ENCODE peak calls at places on chromosomes 4 and X, in four cellular contexts. O, J, W and Y are unnamed samples.

GRCh38 chrX:30309139-30309571 is at the start of gene NR0B1:
- DNase-seq in O (no peak), W (peak), J (no peak), Y (no peak)

GRCh38 chr4:34181891-34182290 is 2062.4 kb downstream of the ARAP2 start:
- DNase-seq in O (no peak), J (no peak), W (peak), Y (no peak)

GRCh38 chrX:78769933-78770332 is 22.4 kb downstream of the LPAR4 start:
- DNase-seq in W (no peak), O (no peak), J (no peak), Y (no peak)

GRCh38 chrX:124018031-124018430 is 56.5 kb downstream of the STAG2 start:
- DNase-seq in O (no peak), W (peak), J (no peak), Y (no peak)

GRCh38 chr4:155780773-155781172 is 22.0 kb downstream of the GUCY1B1 start:
- DNase-seq in W (no peak), O (no peak), J (no peak), Y (no peak)

GRCh38 chrX:109274806-109275205 is 207.1 kb downstream of the GUCY2F start:
- DNase-seq in J (no peak), W (no peak), O (no peak), Y (no peak)

GRCh38 chr4:947491-947971 is 15.3 kb downstream of the TMEM175 start:
- DNase-seq in J (no peak), O (no peak), W (no peak), Y (no peak)

GRCh38 chrX:84219551-84219950 is 31.6 kb upstream of the RPS6KA6 start:
- DNase-seq in J (no peak), W (no peak), O (no peak), Y (no peak)

GRCh38 chrX:22674947-22675346 is 324.8 kb upstream of the DDX53 start:
- DNase-seq in J (no peak), W (no peak), O (no peak), Y (no peak)

GRCh38 chr4:120630432-120630831 is 292.1 kb downstream of the PRDM5 start:
- DNase-seq in J (no peak), O (no peak), W (no peak), Y (no peak)

GRCh38 chr4:4268753-4269152 is 20.7 kb upstream of the TMEM128 start:
- DNase-seq in O (no peak), W (no peak), J (no peak), Y (no peak)

GRCh38 chr4:60605651-60606354 is 594.3 kb upstream of the ADGRL3 start:
- DNase-seq in W (peak), J (no peak), O (no peak), Y (no peak)

GRCh38 chrX:149453030-149453429 is 52.1 kb downstream of the IDS start:
- DNase-seq in J (no peak), W (peak), O (peak), Y (no peak)

GRCh38 chr4:186726440-186727148 is 2.9 kb upstream of the FAT1 start:
- DNase-seq in W (peak), O (peak), J (peak), Y (peak)

GRCh38 chr4:108168213-108168671 is 490 bp downstream of the LEF1 start:
- DNase-seq in J (no peak), W (peak), O (no peak), Y (no peak)

GRCh38 chr4:40514409-40515025 is 115.1 kb downstream of the RBM47 start:
- DNase-seq in O (no peak), W (no peak), J (no peak), Y (no peak)

GRCh38 chr4:37008199-37008598 is 236.3 kb upstream of the NWD2 start:
- DNase-seq in J (peak), O (no peak), W (peak), Y (no peak)

GRCh38 chr4:108433832-108434231 is 186.5 kb upstream of the RPL34 start:
- DNase-seq in W (no peak), O (no peak), J (no peak), Y (no peak)

GRCh38 chrX:133190877-133191738 is 27.0 kb downstream of the TFDP3 start:
- DNase-seq in W (no peak), O (no peak), J (no peak), Y (no peak)

GRCh38 chr4:76306882-76307669 is 543 bp downstream of the STBD1 start:
- DNase-seq in W (peak), J (peak), O (no peak), Y (no peak)

GRCh38 chr4:160316036-160316435 is 1213.2 kb downstream of the RAPGEF2 start:
- DNase-seq in J (no peak), O (no peak), W (no peak), Y (no peak)

GRCh38 chr4:7256989-7257810 is 64.9 kb downstream of the SORCS2 start:
- DNase-seq in O (no peak), J (no peak), W (peak), Y (no peak)

GRCh38 chr4:94641702-94642560 is 115.8 kb upstream of the BMPR1B start:
- DNase-seq in J (no peak), W (peak), O (no peak), Y (no peak)

GRCh38 chrX:97159916-97160800 is 276.4 kb downstream of the RPA4 start:
- DNase-seq in J (no peak), O (no peak), W (no peak), Y (no peak)

GRCh38 chrX:15416133-15416993 is 32.1 kb upstream of the VEGFD start:
- DNase-seq in O (peak), J (no peak), W (no peak), Y (no peak)

GRCh38 chr4:104395219-104395618 is 99.5 kb downstream of the CXXC4 start:
- DNase-seq in J (no peak), W (no peak), O (no peak), Y (no peak)

GRCh38 chr4:5435823-5436222 is 272.5 kb downstream of the EVC2 start:
- DNase-seq in O (no peak), J (no peak), W (no peak), Y (peak)

GRCh38 chr4:149555146-149555545 is 260.5 kb downstream of the IQCM start:
- DNase-seq in O (no peak), W (peak), J (no peak), Y (no peak)

GRCh38 chr4:185106353-185106752 is 36.7 kb upstream of the SLC25A4 start:
- DNase-seq in O (no peak), J (no peak), W (no peak), Y (no peak)